ENCODE peak calls at places on chromosomes 7 and 10, in seven cellular contexts. H is bronchial epithelial cell; L is stimulated activated CD4-positive, alpha-beta T cell treated with anti-CD3 and anti-CD28 coated beads, Interleukin-4, amount 100 ng/mL, for 48 hours; B is iPS-NIHi11; C is ACHN; S is HuH-7; E is left lung. O is an unnamed sample.

GRCh38 chr10:43202657-43203490 is 64.0 kb downstream of the RASGEF1A start:
- DNase-seq in H (peak), L (peak), B (peak), C (no peak), S (no peak), E (peak), O (no peak)

GRCh38 chr10:50464004-50464409 is 159.7 kb downstream of the SGMS1 start:
- DNase-seq in H (no peak), L (no peak), B (no peak), C (no peak), S (no peak), E (no peak), O (no peak)

GRCh38 chr7:80618105-80618504 is 20.3 kb upstream of the CD36 start:
- DNase-seq in H (no peak), L (no peak), B (no peak), C (no peak), S (no peak), E (no peak), O (no peak)

GRCh38 chr10:1377756-1378397 is 321.7 kb downstream of the WDR37 start:
- DNase-seq in H (no peak), L (no peak), B (peak), C (no peak), S (no peak), E (no peak), O (no peak)

GRCh38 chr10:109994711-109995110 is 13.1 kb upstream of the ADD3 start:
- DNase-seq in H (no peak), L (no peak), B (no peak), C (no peak), S (no peak), E (no peak), O (no peak)

GRCh38 chr7:24668922-24669635 is 88.2 kb downstream of the GSDME start:
- DNase-seq in H (peak), L (no peak), B (no peak), C (no peak), S (peak), E (no peak), O (peak)

GRCh38 chr7:36215017-36215621 is 62.1 kb downstream of the EEPD1 start:
- DNase-seq in H (no peak), L (no peak), B (peak), C (no peak), S (no peak), E (no peak), O (no peak)

GRCh38 chr7:69228212-69228811 is 370.0 kb upstream of the AUTS2 start:
- DNase-seq in H (no peak), L (no peak), B (no peak), C (no peak), S (no peak), E (no peak), O (no peak)

GRCh38 chr10:110524179-110524863 is 26.6 kb downstream of the DUSP5 start:
- DNase-seq in H (no peak), L (no peak), B (no peak), C (no peak), S (no peak), E (no peak), O (no peak)

GRCh38 chr7:115210552-115210951 is 288.7 kb downstream of the MDFIC start:
- DNase-seq in H (no peak), L (no peak), B (no peak), C (no peak), S (no peak), E (no peak), O (no peak)

GRCh38 chr10:94125856-94126255 is 132.1 kb downstream of the PLCE1 start:
- DNase-seq in H (peak), L (no peak), B (no peak), C (no peak), S (no peak), E (no peak), O (peak)

GRCh38 chr7:92485974-92486373 is 8.2 kb upstream of the ERVW-1 start:
- DNase-seq in H (no peak), L (no peak), B (no peak), C (no peak), S (no peak), E (no peak), O (no peak)

GRCh38 chr10:72096115-72097000 is 8.0 kb upstream of the SPOCK2 start:
- DNase-seq in H (no peak), L (no peak), B (no peak), C (peak), S (no peak), E (no peak), O (no peak)

GRCh38 chr7:1321411-1322239 is 89.0 kb downstream of the UNCX start:
- DNase-seq in H (no peak), L (no peak), B (no peak), C (no peak), S (no peak), E (peak), O (no peak)

GRCh38 chr7:23474098-23474828 is 4.0 kb upstream of the IGF2BP3 start:
- DNase-seq in H (peak), L (peak), B (peak), C (peak), S (peak), E (peak), O (peak)

GRCh38 chr10:339038-339391 is 203.8 kb downstream of the ZMYND11 start:
- DNase-seq in H (peak), L (no peak), B (no peak), C (peak), S (no peak), E (no peak), O (peak)

GRCh38 chr7:111705807-111706206 is 143.5 kb upstream of the IMMP2L start:
- DNase-seq in H (no peak), L (no peak), B (no peak), C (no peak), S (no peak), E (peak), O (no peak)

O was measured in PC-3.